ENCODE peak calls at places on chromosomes 6 and 20, in four cellular contexts. U is HS-5, F is HuH-7.5, X is prostate gland. Q is an unnamed sample.

GRCh38 chr20:6007094-6007528 is 46.7 kb downstream of the LRRN4 start:
- DNase-seq in F (no peak), X (no peak), U (no peak), Q (no peak)

GRCh38 chr6:63394656-63395308 is 75.0 kb upstream of the LGSN start:
- DNase-seq in U (no peak), F (no peak), X (no peak), Q (no peak)

GRCh38 chr20:57514273-57514751 is 10.6 kb downstream of the CTCFL start:
- DNase-seq in U (no peak), X (peak; percentile 82), F (peak; percentile 83), Q (no peak)

GRCh38 chr6:157550114-157550989 is 169.4 kb downstream of the ZDHHC14 start:
- DNase-seq in X (no peak), U (no peak), F (no peak), Q (no peak)

GRCh38 chr20:49775229-49775693 is 37.4 kb upstream of the SLC9A8 start:
- DNase-seq in U (peak; percentile 98), F (no peak), X (no peak), Q (no peak)

GRCh38 chr6:14658909-14659561 is 541.5 kb downstream of the CD83 start:
- DNase-seq in U (no peak), X (no peak), F (no peak), Q (no peak)

GRCh38 chr20:57927376-57927775 is 217.6 kb upstream of the PMEPA1 start:
- DNase-seq in X (no peak), F (no peak), U (no peak), Q (no peak)

GRCh38 chr6:3737149-3737830 is 14.2 kb downstream of the PXDC1 start:
- DNase-seq in F (no peak), U (no peak), X (no peak), Q (no peak)

Q was measured in occipital lobe.